ENCODE peak calls at places on chromosome 2, in four cellular contexts. D, P, L and K are unnamed samples.

GRCh38 chr2:71736986-71737385 is 283.6 kb downstream of the DYSF start:
- DNase-seq in L (no peak), P (no peak), D (peak; percentile 33), K (no peak)

GRCh38 chr2:105102963-105103421 is 65.1 kb downstream of the MRPS9 start:
- DNase-seq in L (peak; percentile 64), P (no peak), D (no peak), K (no peak)

GRCh38 chr2:218290316-218291261 is 1.7 kb downstream of the TMBIM1 start:
- DNase-seq in D (no peak), P (peak; percentile 92), L (no peak), K (no peak)

GRCh38 chr2:102460467-102460866 is 12.6 kb upstream of the SLC9A4 start:
- DNase-seq in D (no peak), L (no peak), P (no peak), K (no peak)

GRCh38 chr2:72920317-72921087 is 3.2 kb downstream of the EMX1 start:
- DNase-seq in D (peak; percentile 76), L (no peak), P (no peak), K (no peak)

GRCh38 chr2:111194835-111195621 is 74.3 kb downstream of the BCL2L11 start:
- DNase-seq in D (no peak), P (no peak), L (no peak), K (no peak)

GRCh38 chr2:122422384-122422991 is 667.0 kb downstream of the TSN start:
- DNase-seq in D (no peak), P (no peak), L (no peak), K (no peak)

GRCh38 chr2:61014805-61015204 is 2.7 kb upstream of the PEX13 start:
- DNase-seq in P (no peak), L (no peak), D (no peak), K (no peak)

GRCh38 chr2:127659408-127660290 is 13.7 kb downstream of the GPR17 start:
- DNase-seq in P (peak; percentile 84), D (no peak), L (no peak), K (no peak)

GRCh38 chr2:191854385-191855372 is 7.8 kb upstream of the CAVIN2 start:
- DNase-seq in L (no peak), P (no peak), D (no peak), K (no peak)

DNA sequence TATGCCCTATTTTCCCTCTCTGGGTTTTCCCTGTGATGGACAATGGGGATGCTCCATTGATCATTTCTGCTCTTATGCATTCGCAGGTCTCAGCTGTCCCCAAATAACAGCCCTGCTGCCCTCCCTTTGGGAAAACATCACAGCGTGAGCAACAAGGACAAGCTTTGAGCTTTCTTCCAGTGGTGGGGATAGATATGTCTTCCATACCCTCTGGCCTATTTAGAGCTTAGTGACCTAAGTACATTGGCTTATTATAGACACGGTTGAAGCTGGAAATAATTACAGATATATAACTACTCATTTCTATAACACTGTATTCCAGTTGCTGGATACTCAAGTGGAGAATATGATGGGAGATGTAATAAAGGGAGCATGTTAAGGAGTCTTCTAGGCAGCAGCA is 304.3 kb upstream of the MGAT5 start:
- DNase-seq in P (no peak), L (no peak), D (no peak), K (no peak)
- H3K27ac ChIP-seq in P (no peak overlapping the region), L (no peak overlapping the region), D (no peak overlapping the region), K (no peak overlapping the region)

DNA sequence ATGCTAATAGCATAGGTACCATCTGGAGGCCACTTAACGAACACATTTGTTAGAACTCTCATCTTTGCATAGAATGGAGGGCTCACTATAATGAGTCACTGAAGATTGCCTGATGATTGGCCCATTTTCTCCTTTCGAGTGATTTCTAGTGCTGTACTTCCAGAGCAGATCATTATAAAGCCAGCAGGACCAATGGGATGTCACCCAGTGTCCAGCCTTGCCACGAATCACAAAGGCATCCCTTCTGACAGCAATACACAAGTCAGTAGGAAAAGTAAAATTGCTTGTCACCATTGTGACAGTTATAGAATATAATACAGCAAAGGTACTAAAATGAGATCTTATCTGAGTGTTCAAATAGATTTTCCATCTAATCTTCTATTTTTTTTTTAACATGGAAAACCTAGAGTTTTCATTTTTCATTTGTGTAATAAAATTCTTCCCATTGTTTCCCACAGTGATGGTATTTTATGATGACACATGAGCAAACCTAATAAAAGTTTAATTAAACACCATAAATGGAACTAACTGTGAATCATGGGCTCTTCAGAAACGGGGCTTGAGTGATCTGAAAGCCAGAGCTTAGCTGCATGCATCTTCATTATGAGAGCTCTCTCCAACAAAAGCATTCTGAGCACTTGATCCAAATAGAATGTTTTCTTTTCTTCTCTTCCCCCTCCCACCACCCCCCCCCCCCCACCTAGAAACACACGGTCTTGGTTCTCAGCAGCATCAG is 82.0 kb upstream of the REV1 start:
- DNase-seq in L (no peak), D (no peak), P (no peak), K (no peak)
- TF ChIP-seq POLR2AphosphoS5 in L (no peak), D (no peak), P (no peak), K (no peak)

DNA sequence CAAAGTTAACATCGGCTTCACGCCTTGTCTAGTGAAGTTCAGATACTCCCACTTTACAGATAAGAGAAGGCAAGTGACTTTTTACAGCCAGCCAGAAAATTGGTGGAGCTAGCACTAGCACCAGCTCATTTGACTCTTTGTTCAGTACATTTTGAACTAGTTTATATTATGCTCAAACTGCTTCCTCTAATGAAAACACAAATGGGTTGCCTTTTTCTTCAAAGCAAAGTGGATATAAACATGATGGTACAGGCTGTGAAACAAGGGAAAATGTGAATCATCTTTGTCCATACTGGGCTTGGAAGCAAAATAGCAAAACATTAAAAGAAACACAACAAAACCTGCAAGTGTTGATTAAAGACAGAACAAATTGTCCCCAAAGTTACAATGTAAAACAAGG is 99.6 kb upstream of the LHCGR start:
- DNase-seq in L (no peak), D (no peak), P (no peak), K (no peak)
- H3K27ac ChIP-seq in L (no peak overlapping the region), D (no peak overlapping the region), P (no peak overlapping the region), K (no peak overlapping the region)

GRCh38 chr2:99066602-99067001 is 74.9 kb upstream of the C2orf15 start:
- DNase-seq in D (peak; percentile 34), L (peak; percentile 15), P (no peak), K (peak; percentile 16)
- TF ChIP-seq POLR2AphosphoS5 in D (no peak), L (no peak), P (no peak), K (no peak)

DNA sequence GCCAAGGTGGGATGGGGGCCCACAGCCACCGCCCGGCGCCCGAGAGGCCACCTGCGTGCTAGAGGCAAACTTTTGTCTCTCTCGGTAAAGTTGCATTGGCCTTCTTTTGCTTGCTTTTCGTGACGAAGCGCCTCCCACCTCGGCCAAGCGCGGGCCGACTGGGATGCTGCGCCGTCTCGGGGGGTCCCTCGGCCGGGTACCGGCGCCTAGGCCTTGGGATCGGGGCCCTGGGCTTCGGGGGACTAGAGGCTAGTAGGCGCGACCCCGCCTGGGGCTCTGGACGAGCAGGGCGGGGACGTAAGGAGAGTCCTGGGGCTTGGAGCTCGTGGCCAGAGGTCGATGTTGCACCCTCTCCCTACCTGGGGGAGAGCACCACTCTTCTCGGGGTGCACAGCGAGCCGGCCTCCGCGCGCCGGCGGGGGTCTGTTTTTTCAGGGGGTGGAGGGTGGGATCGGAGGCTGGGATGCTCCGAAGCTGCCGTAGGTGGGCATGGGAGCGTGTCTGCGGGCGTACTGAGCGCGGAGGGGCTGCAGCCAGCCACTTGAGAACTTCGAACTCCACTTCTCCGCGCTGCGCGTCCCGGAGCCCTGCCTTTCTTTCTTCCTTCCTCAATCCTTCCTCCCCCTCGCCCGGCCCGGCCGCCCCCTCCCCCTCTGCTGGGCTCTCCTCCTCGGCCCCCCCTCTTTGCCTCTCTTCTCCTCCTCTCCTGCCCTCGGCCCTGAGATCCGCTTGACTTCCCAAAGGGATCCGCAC is 710 bp downstream of the GLI2 start:
- DNase-seq in L (no peak), D (peak; percentile 72), P (peak; percentile 62), K (no peak)
- H3K27ac ChIP-seq in L (peak overlapping the region; percentile 45), D (peak overlapping the region; percentile 74), P (peak overlapping the region; percentile 72), K (peak overlapping the region; percentile 66)